ENCODE peak calls at places on chromosomes 6 and 20, in eight cellular contexts. U, W, N, G, P, M, B and K are unnamed samples. For H3K4me1, the result is how much of the 10 kb centered on the place peaks cover.

GRCh38 chr20:62303327-62304226 is 780 bp downstream of the ADRM1 start:
- DNase-seq in U (no peak), W (no peak), N (no peak), G (peak), P (peak), M (no peak), B (peak), K (peak)

GRCh38 chr6:82915666-82916065 is 150.0 kb downstream of the UBE3D start:
- DNase-seq in U (no peak), W (no peak), N (no peak), G (no peak), P (no peak), M (no peak), B (no peak), K (peak)

GRCh38 chr20:33103561-33103960 is 24.1 kb downstream of the BPIFB4 start:
- DNase-seq in U (no peak), W (no peak), N (no peak), G (no peak), P (no peak), M (no peak), B (no peak), K (no peak)

GRCh38 chr20:36606171-36607116 is 865 bp downstream of the RAB5IF start:
- DNase-seq in U (peak), W (no peak), N (no peak), G (peak), P (no peak), M (no peak), B (peak), K (peak)

GRCh38 chr6:67909354-67909753 is 725.7 kb upstream of the ADGRB3 start:
- DNase-seq in U (no peak), W (no peak), N (no peak), G (no peak), P (no peak), M (no peak), B (no peak), K (no peak)

GRCh38 chr6:50791900-50792508 is 26.7 kb upstream of the TFAP2B start:
- DNase-seq in U (no peak), W (no peak), N (no peak), G (peak), P (no peak), M (no peak), B (no peak), K (peak)

GRCh38 chr6:103124471-103124870 is 1731.0 kb downstream of the GRIK2 start:
- DNase-seq in U (no peak), W (no peak), N (no peak), G (no peak), P (no peak), M (no peak), B (no peak), K (no peak)

GRCh38 chr6:102619585-102619984 is 1226.1 kb downstream of the GRIK2 start:
- DNase-seq in U (no peak), W (no peak), N (no peak), G (no peak), P (no peak), M (no peak), B (no peak), K (no peak)

GRCh38 chr20:23244207-23244915 is 106.2 kb upstream of the NXT1 start:
- DNase-seq in U (no peak), W (no peak), N (peak), G (no peak), P (no peak), M (no peak), B (no peak), K (no peak)

GRCh38 chr6:13425971-13426931 is 61.1 kb downstream of the GFOD1 start:
- DNase-seq in U (no peak), W (peak), N (peak), G (no peak), P (peak), M (no peak), B (no peak), K (no peak)

GRCh38 chr20:40706977-40707582 is 18.0 kb upstream of the MAFB start:
- DNase-seq in U (no peak), W (no peak), N (no peak), G (no peak), P (no peak), M (no peak), B (no peak), K (peak)

GRCh38 chr6:11514672-11515071 is 22.9 kb upstream of the TMEM170B start:
- DNase-seq in U (no peak), W (no peak), N (no peak), G (no peak), P (no peak), M (no peak), B (no peak), K (no peak)

GRCh38 chr6:157763129-157763893 is 59.7 kb upstream of the SNX9 start:
- DNase-seq in U (no peak), W (no peak), N (no peak), G (peak), P (no peak), M (no peak), B (peak), K (peak)

GRCh38 chr20:49460916-49461315 is 21.6 kb downstream of the KCNB1 start:
- DNase-seq in U (no peak), W (no peak), N (no peak), G (no peak), P (no peak), M (no peak), B (peak), K (no peak)

GRCh38 chr6:89198235-89198634 is 18.9 kb downstream of the GABRR1 start:
- DNase-seq in U (no peak), W (no peak), N (no peak), G (no peak), P (no peak), M (no peak), B (no peak), K (no peak)

GRCh38 chr6:17096076-17096475 is 5.8 kb upstream of the STMND1 start:
- DNase-seq in U (no peak), W (no peak), N (no peak), G (no peak), P (no peak), M (no peak), B (peak), K (no peak)

GRCh38 chr6:158286413-158286812 is 25.9 kb upstream of the TULP4 start:
- DNase-seq in U (no peak), W (no peak), N (no peak), G (peak), P (no peak), M (no peak), B (no peak), K (no peak)

GRCh38 chr6:130473886-130474285 is 108.1 kb downstream of the TMEM200A start:
- DNase-seq in U (no peak), W (no peak), N (no peak), G (no peak), P (no peak), M (no peak), B (no peak), K (no peak)

GRCh38 chr20:19457551-19457950 is 245.1 kb downstream of the SLC24A3 start:
- DNase-seq in U (no peak), W (no peak), N (no peak), G (no peak), P (no peak), M (no peak), B (no peak), K (no peak)

GRCh38 chr20:14384411-14384810 is 47.0 kb upstream of the FLRT3 start:
- DNase-seq in U (no peak), W (no peak), N (no peak), G (no peak), P (no peak), M (no peak), B (no peak), K (no peak)

GRCh38 chr20:32538526-32538918 is 46.6 kb downstream of the NOL4L start:
- DNase-seq in U (peak), W (peak), N (peak), G (no peak), P (no peak), M (no peak), B (no peak), K (no peak)

GRCh38 chr6:108524528-108525218 is 36.0 kb upstream of the FOXO3 start:
- DNase-seq in U (no peak), W (no peak), N (no peak), G (no peak), P (no peak), M (no peak), B (no peak), K (no peak)

GRCh38 chr20:56361888-56362287 is 3.1 kb downstream of the FAM210B start:
- DNase-seq in U (no peak), W (no peak), N (no peak), G (no peak), P (no peak), M (no peak), B (no peak), K (no peak)

GRCh38 chr6:118775381-118775780 is 118.6 kb upstream of the ASF1A start:
- DNase-seq in U (no peak), W (no peak), N (no peak), G (no peak), P (no peak), M (no peak), B (no peak), K (no peak)

GRCh38 chr20:44017905-44018683 is 103.4 kb downstream of the TOX2 start:
- DNase-seq in U (peak), W (no peak), N (no peak), G (peak), P (peak), M (no peak), B (peak), K (peak)

GRCh38 chr6:116465246-116465645 is 4.1 kb downstream of the CALHM6 start:
- DNase-seq in U (no peak), W (no peak), N (peak), G (peak), P (no peak), M (no peak), B (no peak), K (no peak)

GRCh38 chr20:831251-831650 is 2.3 kb upstream of the FAM110A start:
- DNase-seq in U (no peak), W (no peak), N (no peak), G (no peak), P (no peak), M (no peak), B (no peak), K (no peak)

GRCh38 chr6:47135772-47136171 is 93.6 kb upstream of the ADGRF1 start:
- DNase-seq in U (no peak), W (no peak), N (no peak), G (peak), P (no peak), M (no peak), B (peak), K (peak)

GRCh38 chr20:24560571-24561485 is 91.4 kb downstream of the SYNDIG1 start:
- DNase-seq in U (no peak), W (no peak), N (no peak), G (no peak), P (no peak), M (no peak), B (no peak), K (no peak)

GRCh38 chr20:58714340-58714922 is 21.8 kb downstream of the NPEPL1 start:
- DNase-seq in U (no peak), W (peak), N (peak), G (no peak), P (peak), M (peak), B (no peak), K (no peak)

GRCh38 chr6:38354905-38355304 is 284.8 kb downstream of the BTBD9 start:
- DNase-seq in U (no peak), W (no peak), N (no peak), G (no peak), P (no peak), M (no peak), B (no peak), K (no peak)

GRCh38 chr6:38354033-38354373 is 285.7 kb downstream of the BTBD9 start:
- DNase-seq in U (no peak), W (no peak), N (no peak), G (no peak), P (no peak), M (no peak), B (no peak), K (no peak)

GRCh38 chr6:38355519-38355918 is 284.2 kb downstream of the BTBD9 start:
- DNase-seq in U (no peak), W (no peak), N (no peak), G (no peak), P (no peak), M (no peak), B (no peak), K (no peak)

GRCh38 chr6:38352636-38353035 is 287.1 kb downstream of the BTBD9 start:
- DNase-seq in U (no peak), W (no peak), N (no peak), G (no peak), P (no peak), M (no peak), B (no peak), K (no peak)

DNA sequence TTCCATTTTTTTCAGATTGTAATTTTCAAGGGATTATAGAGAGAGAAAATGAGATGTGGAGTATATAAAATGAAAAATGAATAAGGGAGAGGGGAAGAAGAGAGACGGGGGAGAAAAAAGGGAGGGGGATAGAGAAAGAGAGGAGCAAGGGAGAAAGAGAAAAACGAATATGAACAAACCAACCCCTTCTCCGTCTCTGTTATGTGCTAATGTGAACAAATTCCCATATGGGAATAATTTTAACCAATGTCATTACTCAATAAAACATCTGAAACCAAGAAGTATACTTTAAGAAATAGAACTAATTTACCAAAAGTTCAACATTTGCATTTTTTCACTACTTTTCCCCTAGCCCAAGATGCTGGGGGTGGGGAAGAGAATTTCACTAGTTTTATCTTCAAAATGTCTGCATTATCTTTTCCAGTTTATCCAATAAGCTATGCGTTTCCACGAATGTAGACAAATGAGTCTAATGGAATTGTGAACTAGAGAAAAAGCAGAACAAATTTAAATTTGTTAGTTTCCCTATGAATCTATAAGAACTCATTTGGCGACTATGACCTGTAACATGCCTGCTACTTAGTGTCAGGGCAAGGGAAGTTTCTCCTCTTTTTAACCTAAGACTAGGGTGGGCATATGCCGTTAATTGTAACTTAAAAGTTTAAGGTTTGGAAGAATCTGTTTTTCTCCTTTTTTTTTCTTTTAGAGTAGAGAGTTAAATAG is 286.3 kb downstream of the BTBD9 start:
- DNase-seq in U (no peak), W (no peak), N (no peak), G (no peak), P (no peak), M (no peak), B (no peak), K (no peak)
- H3K4me3 ChIP-seq in U (no peak), W (no peak), N (no peak), G (no peak), P (no peak), M (no peak), B (no peak), K (no peak)

GRCh38 chr6:146892613-146893401 is 294.0 kb downstream of the ADGB start:
- DNase-seq in U (no peak), W (no peak), N (no peak), G (peak), P (no peak), M (no peak), B (no peak), K (no peak)
- H3K27ac ChIP-seq in U (no peak), W (no peak), N (no peak), G (no peak), P (no peak), M (no peak), B (no peak), K (no peak)

GRCh38 chr6:35585688-35586087 is 73.0 kb upstream of the TULP1 start:
- DNase-seq in U (no peak), W (no peak), N (no peak), G (no peak), P (no peak), M (no peak), B (no peak), K (no peak)
- H3K4me1 ChIP-seq in U (half or more), W (under half), N (under half), G (under half), P (under half), M (half or more), B (under half), K (under half)

GRCh38 chr6:151632415-151632987 is 138.7 kb downstream of the CCDC170 start:
- DNase-seq in U (no peak), W (no peak), N (no peak), G (no peak), P (no peak), M (no peak), B (no peak), K (no peak)

GRCh38 chr6:151637814-151638213 is 144.0 kb downstream of the CCDC170 start:
- DNase-seq in U (no peak), W (no peak), N (no peak), G (no peak), P (no peak), M (no peak), B (no peak), K (no peak)

GRCh38 chr6:151633517-151634335 is 139.9 kb downstream of the CCDC170 start:
- DNase-seq in U (no peak), W (no peak), N (no peak), G (no peak), P (no peak), M (no peak), B (no peak), K (peak)

GRCh38 chr6:151634336-151634720 is 140.5 kb downstream of the CCDC170 start:
- DNase-seq in U (no peak), W (no peak), N (no peak), G (no peak), P (no peak), M (no peak), B (no peak), K (no peak)

DNA sequence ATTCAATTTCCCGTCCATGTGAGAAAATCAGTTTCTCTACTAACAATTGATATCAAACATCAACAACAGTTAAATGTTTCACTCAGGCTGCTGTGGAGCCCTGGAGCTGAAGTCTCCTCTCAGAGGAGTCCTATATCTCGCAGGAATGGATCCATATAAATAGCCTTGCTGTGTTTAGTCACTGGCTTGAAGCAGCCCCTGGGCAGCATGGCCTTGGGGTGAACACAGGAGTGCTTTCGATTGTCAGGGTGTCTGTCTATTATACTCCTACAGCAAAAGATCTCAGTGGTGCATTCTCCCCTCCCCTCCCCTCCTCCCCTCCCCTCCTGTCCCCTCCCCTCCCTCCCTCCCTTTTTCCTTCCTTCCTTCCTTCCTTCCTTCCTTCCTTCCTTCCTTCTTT is 141.9 kb downstream of the CCDC170 start:
- DNase-seq in U (no peak), W (no peak), N (no peak), G (no peak), P (no peak), M (no peak), B (no peak), K (no peak)
- H3K4me3 ChIP-seq in U (no peak), W (no peak), N (no peak), G (no peak), P (no peak), M (no peak), B (no peak), K (no peak)

GRCh38 chr20:8244637-8245036 is 112.6 kb downstream of the PLCB1 start:
- DNase-seq in U (no peak), W (no peak), N (no peak), G (peak), P (no peak), M (no peak), B (peak), K (no peak)
- H3K27ac ChIP-seq in U (no peak), W (peak), N (no peak), G (no peak), P (no peak), M (peak), B (no peak), K (no peak)

DNA sequence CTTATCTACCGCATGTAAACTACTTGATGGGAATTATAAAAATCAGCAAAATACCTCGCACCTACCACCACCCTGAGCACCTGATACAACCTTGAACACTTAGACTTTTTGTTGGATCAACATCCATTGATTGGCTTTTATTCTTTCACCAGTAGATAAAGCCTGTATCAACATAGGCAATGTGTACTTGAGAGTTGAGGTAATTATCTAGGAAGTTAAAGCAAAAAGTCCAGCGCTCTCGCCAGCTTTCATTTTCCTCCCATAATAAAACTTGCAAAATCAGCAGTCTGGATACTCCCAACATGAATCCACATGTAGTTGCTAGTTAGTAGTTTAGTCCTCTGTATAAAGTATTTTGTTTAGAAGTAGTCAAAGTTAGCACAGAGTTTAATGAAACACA is 132.0 kb upstream of the PRDM1 start:
- DNase-seq in U (no peak), W (no peak), N (no peak), G (no peak), P (no peak), M (no peak), B (no peak), K (peak)
- H3K4me1 ChIP-seq in U (under half), W (under half), N (under half), G (under half), P (under half), M (under half), B (under half), K (under half)

GRCh38 chr6:85674604-85675003 is 31.9 kb upstream of the SYNCRIP start:
- DNase-seq in U (no peak), W (no peak), N (no peak), G (no peak), P (no peak), M (no peak), B (no peak), K (no peak)
- H3K4me3 ChIP-seq in U (no peak), W (no peak), N (no peak), G (no peak), P (no peak), M (no peak), B (no peak), K (no peak)